ENCODE peak calls at places on chromosomes 6 and 20, in nine cellular contexts. M is HepG2, I is breast epithelium, Z is stomach, X is esophagus muscularis mucosa, L is Panc1, C is GM12891, J is K562, S is GM23338. R is an unnamed sample.
A peak's percentile ranks its signal among the peaks of the same experiment; 100 is the strongest.

GRCh38 chr20:35490736-35491181 is 35.4 kb downstream of the CEP250 start:
- DNase-seq in C (peak; percentile 62), M (no peak), L (no peak), I (no peak), Z (no peak), J (no peak), S (no peak), X (no peak), R (peak; percentile 47)

GRCh38 chr6:33317418-33317667 is 201 bp downstream of the ZBTB22 start:
- DNase-seq in C (no peak), L (no peak), I (no peak), J (peak; percentile 94), Z (no peak), X (no peak), M (no peak), S (peak; percentile 79), R (no peak)

GRCh38 chr20:39822667-39823066 is 860.5 kb downstream of the DHX35 start:
- DNase-seq in X (no peak), Z (no peak), S (no peak), J (no peak), I (no peak), C (no peak), L (no peak), M (no peak), R (no peak)

GRCh38 chr6:89098461-89098860 is 17.9 kb downstream of the PNRC1 start:
- DNase-seq in J (no peak), I (no peak), C (no peak), Z (no peak), X (no peak), S (no peak), L (no peak), M (no peak), R (no peak)

GRCh38 chr6:53741001-53741400 is 53.8 kb upstream of the LRRC1 start:
- DNase-seq in J (no peak), C (no peak), I (no peak), L (no peak), Z (no peak), M (peak; percentile 80), X (peak; percentile 50), S (no peak), R (no peak)

GRCh38 chr6:133410628-133411027 is 169.5 kb downstream of the EYA4 start:
- DNase-seq in M (no peak), J (no peak), I (no peak), X (no peak), C (no peak), L (no peak), S (peak; percentile 51), Z (no peak), R (no peak)

GRCh38 chr20:40965671-40966070 is 63.0 kb upstream of the TOP1 start:
- DNase-seq in S (no peak), M (no peak), L (no peak), Z (peak; percentile 3), J (no peak), C (no peak), X (no peak), I (peak; percentile 11), R (no peak)

GRCh38 chr6:80553071-80553740 is 446.7 kb downstream of the BCKDHB start:
- DNase-seq in L (no peak), S (no peak), C (no peak), I (no peak), X (no peak), J (no peak), Z (no peak), M (no peak), R (no peak)

GRCh38 chr6:17831135-17831534 is 124.4 kb upstream of the NUP153 start:
- DNase-seq in I (no peak), M (no peak), S (no peak), L (no peak), C (no peak), X (no peak), Z (no peak), J (no peak), R (no peak)

GRCh38 chr6:38326837-38327236 is 312.9 kb downstream of the BTBD9 start:
- DNase-seq in L (no peak), I (no peak), C (no peak), X (no peak), S (no peak), J (no peak), M (no peak), Z (no peak), R (no peak)

GRCh38 chr20:15945301-15945700 is 627.9 kb downstream of the KIF16B start:
- DNase-seq in I (no peak), J (no peak), X (no peak), L (no peak), Z (no peak), C (no peak), M (no peak), S (no peak), R (no peak)

DNA sequence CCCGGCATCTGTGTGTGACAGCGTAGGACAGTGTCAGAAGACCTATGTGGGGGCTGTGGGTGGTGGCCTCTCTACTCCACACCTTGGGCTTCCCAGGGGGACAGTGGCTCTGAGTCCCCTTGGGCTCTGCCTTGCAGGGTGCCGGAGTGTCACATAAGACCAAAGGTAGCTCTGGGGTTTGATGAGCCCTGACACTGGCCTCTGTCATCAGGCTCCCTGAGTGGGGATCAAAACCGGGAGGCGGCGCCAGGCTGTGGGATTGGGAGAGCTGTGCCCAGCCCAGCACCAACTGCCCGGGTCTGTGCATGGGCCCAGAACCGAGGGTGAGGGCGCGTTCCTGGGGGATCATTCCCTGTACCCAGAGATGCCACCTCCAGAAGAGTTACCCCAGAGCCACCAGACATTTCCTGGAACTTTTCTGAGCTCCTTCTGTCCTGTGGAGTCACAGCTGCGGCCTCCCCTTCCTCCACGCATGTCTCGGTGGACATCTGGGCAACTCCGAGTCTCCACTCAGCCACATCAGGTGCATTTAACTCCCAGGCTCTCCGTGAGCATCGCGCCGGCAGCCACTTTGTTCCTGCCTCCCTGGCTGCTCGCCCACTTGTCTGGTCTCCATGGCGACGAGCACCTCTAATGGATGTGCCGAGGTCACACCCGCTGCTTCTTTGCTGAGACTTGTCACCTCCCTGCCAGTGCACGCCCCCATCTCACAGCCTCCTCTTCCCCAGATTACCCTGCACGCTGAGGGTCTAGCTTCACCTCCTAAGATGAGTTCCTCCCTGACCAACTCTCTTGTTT is 94.7 kb downstream of the TMEM242 start:
- DNase-seq in I (no peak), S (peak; percentile 57), J (peak; percentile 67), X (no peak), Z (no peak), C (no peak), M (no peak), L (no peak), R (no peak)
- TF ChIP-seq POLR2AphosphoS5 in I (no peak), S (no peak), J (no peak), X (no peak), Z (no peak), C (no peak), M (no peak), L (no peak), R (no peak)

GRCh38 chr20:9241232-9241692 is 172.4 kb downstream of the PLCB4 start:
- DNase-seq in J (no peak), I (no peak), X (no peak), S (no peak), M (no peak), Z (no peak), L (no peak), C (no peak), R (peak; percentile 41)
- TF ChIP-seq POLR2AphosphoS5 in J (no peak), I (no peak), X (no peak), S (no peak), M (no peak), Z (no peak), L (no peak), C (no peak), R (no peak)

DNA sequence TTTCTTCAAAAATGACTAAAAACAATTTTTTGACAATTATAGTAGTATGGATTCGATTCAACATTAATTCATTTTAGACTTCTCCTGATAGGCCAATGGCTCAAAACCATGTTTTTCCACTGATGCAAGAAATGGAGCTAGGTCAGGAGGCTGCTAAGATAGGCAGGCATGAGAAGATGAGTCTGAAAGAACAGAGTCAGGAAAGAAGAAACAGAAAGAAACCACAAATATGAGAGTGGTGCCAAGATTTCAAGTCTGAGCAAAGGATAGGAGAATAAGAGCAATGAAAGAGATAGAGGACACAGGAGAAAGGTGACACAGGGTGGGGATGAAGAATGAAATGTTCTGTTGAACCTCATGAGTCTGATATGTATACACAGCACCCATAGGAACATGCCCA is 112.2 kb downstream of the TASP1 start:
- DNase-seq in X (no peak), Z (no peak), S (no peak), I (no peak), C (no peak), J (no peak), L (no peak), M (no peak), R (no peak)
- TF ChIP-seq POLR2AphosphoS5 in X (no peak), Z (no peak), S (no peak), I (no peak), C (no peak), J (no peak), L (no peak), M (no peak), R (no peak)

GRCh38 chr6:52553158-52553557 is 23.7 kb downstream of the TRAM2 start:
- DNase-seq in L (no peak), Z (no peak), J (no peak), I (no peak), S (no peak), M (no peak), C (no peak), X (no peak), R (no peak)

GRCh38 chr6:52550014-52550575 is 26.8 kb downstream of the TRAM2 start:
- DNase-seq in Z (no peak), C (no peak), M (no peak), J (no peak), I (no peak), L (no peak), S (no peak), X (no peak), R (no peak)

GRCh38 chr6:52552278-52552643 is 24.6 kb downstream of the TRAM2 start:
- DNase-seq in J (no peak), I (no peak), M (no peak), Z (no peak), S (no peak), C (no peak), L (no peak), X (no peak), R (peak; percentile 57)

GRCh38 chr6:52553719-52554118 is 23.1 kb downstream of the TRAM2 start:
- DNase-seq in C (no peak), X (no peak), I (no peak), S (no peak), J (no peak), Z (no peak), M (no peak), L (no peak), R (no peak)

DNA sequence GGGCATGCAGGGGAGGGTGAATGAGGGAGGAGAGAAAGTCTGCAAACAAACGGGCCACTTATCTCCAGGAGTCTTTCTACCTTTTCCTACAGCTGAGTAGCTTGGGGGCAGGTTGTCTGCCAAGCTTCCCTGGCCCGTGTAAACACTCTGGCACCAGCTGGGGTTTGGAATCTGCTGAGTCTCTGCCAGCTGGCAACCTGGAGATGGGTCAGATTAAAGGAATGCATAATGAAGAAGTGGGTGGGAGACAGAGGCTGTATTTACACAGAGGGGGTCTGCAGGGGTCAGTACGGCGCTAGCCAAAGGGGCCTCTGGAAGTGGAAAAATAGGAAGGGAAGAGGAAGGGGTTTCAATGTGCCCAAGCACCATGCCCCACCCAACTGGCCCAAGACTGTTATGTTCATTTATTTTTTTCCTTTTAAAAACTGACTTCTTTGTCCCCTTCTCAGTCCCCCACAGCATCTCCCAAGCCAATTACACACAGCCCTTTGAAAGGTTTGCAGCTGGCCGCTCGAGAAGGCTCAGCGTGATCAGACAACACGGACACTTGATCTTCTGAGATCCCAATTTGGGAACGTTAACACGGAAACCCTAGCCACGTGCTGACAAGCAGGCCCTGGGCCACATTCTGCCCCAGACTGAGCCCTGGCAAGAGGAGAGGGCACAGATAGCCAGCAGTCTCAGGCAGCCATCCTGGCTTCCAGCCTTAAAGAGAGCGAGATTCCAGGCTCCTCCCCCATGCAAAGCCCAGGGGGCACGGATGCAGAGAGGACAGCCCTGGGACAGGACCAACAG is 25.2 kb downstream of the TRAM2 start:
- DNase-seq in J (no peak), S (peak; percentile 58), C (no peak), I (peak; percentile 73), Z (peak; percentile 86), X (no peak), M (peak; percentile 77), L (no peak), R (peak; percentile 58)
- TF ChIP-seq POLR2AphosphoS5 in J (no peak), S (no peak), C (no peak), I (no peak), Z (no peak), X (no peak), M (no peak), L (peak; percentile 82), R (no peak)